ENCODE peak calls at places on chromosomes 16 and 17, in ten cellular contexts. E, G, R, K, X, A, J, Q, W and D are unnamed samples.

GRCh38 chr17:40109471-40109824 is 9.1 kb upstream of the NR1D1 start:
- DNase-seq in E (no peak), G (no peak), R (no peak), K (peak), X (no peak), A (no peak), J (no peak), Q (no peak), W (no peak), D (no peak)

GRCh38 chr17:29572691-29573557 is 4.4 kb downstream of the TP53I13 start:
- DNase-seq in E (peak), G (no peak), R (peak), K (peak), X (peak), A (peak), J (peak), Q (no peak), W (peak), D (peak)

GRCh38 chr17:8005357-8005756 is 2.9 kb downstream of the GUCY2D start:
- DNase-seq in E (no peak), G (no peak), R (no peak), K (peak), X (no peak), A (no peak), J (no peak), Q (no peak), W (no peak), D (no peak)

GRCh38 chr16:49756971-49757743 is 98.8 kb downstream of the ZNF423 start:
- DNase-seq in E (no peak), G (no peak), R (no peak), K (no peak), X (no peak), A (no peak), J (no peak), Q (no peak), W (no peak), D (no peak)

GRCh38 chr17:67421869-67422273 is 44.8 kb downstream of the PITPNC1 start:
- DNase-seq in E (no peak), G (peak), R (no peak), K (no peak), X (no peak), A (peak), J (no peak), Q (peak), W (no peak), D (peak)

GRCh38 chr17:58329035-58329807 is 626 bp upstream of the TSPOAP1 start:
- DNase-seq in E (peak), G (no peak), R (no peak), K (no peak), X (no peak), A (peak), J (peak), Q (no peak), W (no peak), D (no peak)

GRCh38 chr16:6125483-6126259 is 1028.1 kb upstream of the EEF2KMT start:
- DNase-seq in E (no peak), G (no peak), R (no peak), K (no peak), X (no peak), A (no peak), J (no peak), Q (no peak), W (no peak), D (no peak)

GRCh38 chr17:30290696-30291570 is 811 bp downstream of the BLMH start:
- DNase-seq in E (peak), G (peak), R (no peak), K (peak), X (peak), A (peak), J (peak), Q (no peak), W (peak), D (peak)

GRCh38 chr17:8846768-8847211 is 20.7 kb downstream of the PIK3R6 start:
- DNase-seq in E (no peak), G (peak), R (no peak), K (peak), X (no peak), A (no peak), J (no peak), Q (no peak), W (no peak), D (no peak)

GRCh38 chr16:55082594-55082982 is 151.9 kb downstream of the IRX5 start:
- DNase-seq in E (no peak), G (no peak), R (no peak), K (no peak), X (no peak), A (no peak), J (no peak), Q (no peak), W (no peak), D (no peak)

GRCh38 chr16:88633684-88634140 is 4.7 kb upstream of the IL17C start:
- DNase-seq in E (peak), G (peak), R (no peak), K (no peak), X (no peak), A (peak), J (peak), Q (no peak), W (no peak), D (no peak)

GRCh38 chr17:45341389-45342158 is 24.8 kb upstream of the MAP3K14 start:
- DNase-seq in E (peak), G (peak), R (peak), K (peak), X (peak), A (peak), J (no peak), Q (no peak), W (no peak), D (peak)
- TF ChIP-seq POLR2A in E (peak), G (peak), R (no peak), K (no peak), X (no peak), A (no peak), J (no peak), Q (no peak), W (no peak), D (no peak)

GRCh38 chr16:28823719-28824547 is 1.1 kb downstream of the ATXN2L start:
- DNase-seq in E (peak), G (peak), R (peak), K (peak), X (peak), A (peak), J (peak), Q (peak), W (peak), D (peak)
- TF ChIP-seq POLR2A in E (peak), G (peak), R (peak), K (peak), X (peak), A (peak), J (no peak), Q (peak), W (peak), D (peak)

GRCh38 chr17:2684549-2684948 is 27.0 kb downstream of the CLUH start:
- DNase-seq in E (no peak), G (no peak), R (no peak), K (no peak), X (no peak), A (no peak), J (no peak), Q (no peak), W (no peak), D (no peak)
- TF ChIP-seq POLR2A in E (no peak), G (no peak), R (no peak), K (no peak), X (no peak), A (no peak), J (no peak), Q (no peak), W (no peak), D (no peak)

GRCh38 chr17:78781339-78782304 is at the start of gene CYTH1:
- DNase-seq in E (peak), G (peak), R (no peak), K (peak), X (peak), A (peak), J (peak), Q (no peak), W (peak), D (peak)

GRCh38 chr17:78780852-78781338 is 1.2 kb downstream of the CYTH1 start:
- DNase-seq in E (no peak), G (no peak), R (no peak), K (peak), X (no peak), A (no peak), J (no peak), Q (no peak), W (no peak), D (no peak)

GRCh38 chr17:78780335-78780734 is 1.7 kb downstream of the CYTH1 start:
- DNase-seq in E (no peak), G (no peak), R (no peak), K (peak), X (no peak), A (no peak), J (no peak), Q (no peak), W (no peak), D (no peak)

GRCh38 chr17:78777886-78778285 is 4.2 kb downstream of the CYTH1 start:
- DNase-seq in E (no peak), G (no peak), R (no peak), K (peak), X (no peak), A (no peak), J (no peak), Q (no peak), W (no peak), D (no peak)

DNA sequence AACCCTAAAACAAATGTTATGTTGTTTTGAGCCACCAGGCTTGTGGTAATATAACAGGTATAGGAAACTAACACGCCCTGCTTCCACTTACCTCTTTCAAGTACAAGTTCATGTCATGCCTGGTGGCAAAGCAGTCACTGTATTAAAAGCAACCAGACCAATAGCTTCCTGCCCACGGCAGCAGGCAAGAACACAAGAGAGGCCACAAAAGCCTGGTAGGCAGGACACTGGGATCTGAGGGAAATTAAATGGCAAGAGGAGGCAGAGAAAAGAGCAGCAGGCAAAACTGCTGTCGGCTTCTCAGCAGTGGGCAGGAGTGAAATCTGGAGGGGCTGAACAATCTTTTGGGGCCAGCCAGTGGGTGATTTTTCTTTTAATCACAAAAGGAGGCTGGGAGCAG is 2.2 kb downstream of the CYTH1 start:
- DNase-seq in E (peak), G (no peak), R (no peak), K (peak), X (no peak), A (peak), J (no peak), Q (no peak), W (no peak), D (no peak)
- TF ChIP-seq POLR2A in E (no peak), G (no peak), R (no peak), K (no peak), X (no peak), A (peak), J (no peak), Q (no peak), W (no peak), D (no peak)